ENCODE peak calls at places on chromosomes 13 and 19, in eight cellular contexts. A, M, R, S, J, O, E and B are unnamed samples.

GRCh38 chr13:96730676-96731075 is 263.6 kb downstream of the OXGR1 start:
- DNase-seq in A (no peak), M (no peak), R (no peak), S (no peak), J (no peak), O (no peak), E (no peak), B (no peak)

GRCh38 chr13:73898276-73898675 is 235.9 kb downstream of the KLF12 start:
- DNase-seq in A (no peak), M (no peak), R (no peak), S (no peak), J (no peak), O (no peak), E (no peak), B (no peak)

GRCh38 chr13:82647540-82647939 is 1234.7 kb downstream of the SLITRK1 start:
- DNase-seq in A (no peak), M (no peak), R (no peak), S (no peak), J (peak; percentile 53), O (no peak), E (no peak), B (no peak)

GRCh38 chr19:20315543-20315942 is 148.5 kb downstream of the ZNF486 start:
- DNase-seq in A (no peak), M (no peak), R (no peak), S (no peak), J (no peak), O (no peak), E (no peak), B (no peak)

GRCh38 chr19:45863840-45864628 is at the start of gene FOXA3:
- DNase-seq in A (no peak), M (peak; percentile 89), R (peak; percentile 74), S (peak; percentile 38), J (peak; percentile 90), O (no peak), E (peak; percentile 75), B (no peak)

GRCh38 chr13:106038752-106039151 is 496.7 kb downstream of the EFNB2 start:
- DNase-seq in A (no peak), M (no peak), R (no peak), S (peak; percentile 95), J (no peak), O (no peak), E (no peak), B (peak; percentile 53)

GRCh38 chr19:7549749-7550148 is 14.2 kb downstream of the PNPLA6 start:
- DNase-seq in A (no peak), M (no peak), R (no peak), S (no peak), J (no peak), O (no peak), E (no peak), B (no peak)

GRCh38 chr13:80574113-80574512 is 233.2 kb upstream of the SPRY2 start:
- DNase-seq in A (no peak), M (no peak), R (no peak), S (peak; percentile 20), J (no peak), O (no peak), E (no peak), B (peak; percentile 12)

GRCh38 chr19:48539503-48540096 is 12.4 kb upstream of the SULT2B1 start:
- DNase-seq in A (peak; percentile 55), M (peak; percentile 68), R (peak; percentile 74), S (peak; percentile 79), J (no peak), O (no peak), E (peak; percentile 15), B (peak; percentile 63)

GRCh38 chr13:25633108-25633507 is 261.3 kb downstream of the ATP8A2 start:
- DNase-seq in A (no peak), M (peak; percentile 10), R (no peak), S (no peak), J (no peak), O (no peak), E (no peak), B (no peak)

GRCh38 chr19:13588953-13589833 is 82.9 kb upstream of the CACNA1A start:
- DNase-seq in A (peak; percentile 67), M (peak; percentile 80), R (peak; percentile 82), S (peak; percentile 44), J (peak; percentile 95), O (peak; percentile 84), E (peak; percentile 63), B (peak; percentile 56)

GRCh38 chr13:31896427-31896826 is 135.1 kb upstream of the FRY start:
- DNase-seq in A (no peak), M (no peak), R (no peak), S (peak; percentile 92), J (no peak), O (no peak), E (no peak), B (peak; percentile 88)

GRCh38 chr13:27617801-27618411 is 2.4 kb downstream of the LNX2 start:
- DNase-seq in A (no peak), M (no peak), R (no peak), S (no peak), J (no peak), O (no peak), E (peak; percentile 70), B (no peak)

GRCh38 chr13:51359352-51359751 is 19.9 kb downstream of the SERPINE3 start:
- DNase-seq in A (no peak), M (no peak), R (no peak), S (no peak), J (no peak), O (no peak), E (no peak), B (no peak)

GRCh38 chr13:79079351-79079839 is 326.7 kb downstream of the RBM26 start:
- DNase-seq in A (no peak), M (no peak), R (no peak), S (no peak), J (peak; percentile 52), O (no peak), E (no peak), B (no peak)

GRCh38 chr13:103795892-103796478 is 729.8 kb upstream of the SLC10A2 start:
- DNase-seq in A (no peak), M (no peak), R (no peak), S (no peak), J (no peak), O (no peak), E (no peak), B (no peak)

GRCh38 chr13:19958119-19959111 is at the start of gene ZMYM2:
- DNase-seq in A (peak; percentile 98), M (peak; percentile 99), R (peak; percentile 98), S (peak; percentile 94), J (peak; percentile 99), O (peak; percentile 97), E (peak; percentile 98), B (peak; percentile 96)

GRCh38 chr13:19960673-19961015 is 2.1 kb downstream of the ZMYM2 start:
- DNase-seq in A (no peak), M (no peak), R (no peak), S (no peak), J (no peak), O (no peak), E (no peak), B (no peak)

GRCh38 chr13:19959831-19960672 is 1.5 kb downstream of the ZMYM2 start:
- DNase-seq in A (peak; percentile 89), M (peak; percentile 95), R (peak; percentile 83), S (peak; percentile 89), J (peak; percentile 93), O (peak; percentile 91), E (peak; percentile 94), B (peak; percentile 87)

GRCh38 chr13:19957320-19958118 is 1.0 kb upstream of the ZMYM2 start:
- DNase-seq in A (peak; percentile 90), M (peak; percentile 85), R (peak; percentile 87), S (peak; percentile 88), J (peak; percentile 89), O (peak; percentile 90), E (peak; percentile 79), B (peak; percentile 64)

DNA sequence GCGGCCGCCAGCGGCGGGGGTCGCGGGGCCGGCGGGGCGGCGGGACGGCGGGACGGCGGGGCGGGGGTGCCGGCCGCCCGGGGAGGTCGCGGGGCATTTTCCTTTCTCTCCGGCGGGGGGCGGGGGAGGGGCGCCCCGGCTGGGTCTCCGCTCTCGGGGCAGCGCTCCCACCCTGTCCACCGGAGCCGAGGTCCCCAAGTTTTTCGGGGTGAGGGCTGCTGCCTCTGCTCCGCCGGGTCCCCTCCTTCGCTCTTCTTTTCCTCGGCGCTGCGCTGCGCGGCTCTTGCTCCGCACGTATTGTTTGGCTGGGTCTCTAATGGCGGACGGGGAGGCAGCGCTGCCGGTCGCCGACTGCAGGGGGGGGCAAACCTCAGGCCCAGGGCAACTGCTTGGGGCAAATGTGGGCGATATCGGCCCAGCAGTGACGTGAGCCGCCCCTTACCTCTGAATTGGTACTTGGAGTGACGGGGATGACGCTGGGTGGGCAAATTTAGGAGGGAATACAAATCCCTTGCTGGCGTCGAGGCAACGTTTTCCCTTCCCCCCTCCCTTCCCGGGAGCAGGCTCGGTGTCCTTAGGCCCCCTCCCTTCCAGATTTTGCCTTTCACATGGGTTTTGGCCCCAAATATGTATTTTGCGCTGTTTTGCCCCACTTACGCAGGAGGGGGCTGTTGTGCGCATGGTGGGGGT is 759 bp downstream of the ZMYM2 start:
- DNase-seq in A (peak; percentile 38), M (peak; percentile 71), R (peak; percentile 69), S (peak; percentile 29), J (peak; percentile 85), O (peak; percentile 84), E (peak; percentile 56), B (peak; percentile 38)
- TF ChIP-seq CTCF in A (no peak), M (no peak), R (no peak), S (no peak), J (no peak), O (no peak), E (peak; percentile 8), B (peak; percentile 41)

DNA sequence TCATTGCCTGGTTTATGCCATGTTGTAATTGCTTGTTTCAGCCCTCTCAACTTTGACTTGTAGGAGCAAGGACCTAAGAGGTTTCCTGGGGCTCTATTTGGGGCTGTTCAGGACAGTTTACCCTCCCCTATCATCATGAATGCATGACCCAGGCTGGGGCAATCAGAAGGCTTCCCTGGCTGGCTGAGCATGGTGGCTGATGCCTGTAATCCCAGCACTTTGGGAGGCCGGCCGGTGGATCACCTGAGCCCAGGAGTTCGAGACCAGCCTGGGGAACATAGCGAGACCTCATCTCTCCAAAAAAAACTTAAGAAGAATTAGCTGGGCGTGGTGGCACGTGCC is 6.1 kb upstream of the LSM4 start:
- DNase-seq in A (no peak), M (no peak), R (no peak), S (no peak), J (no peak), O (no peak), E (no peak), B (no peak)
- H3K4me3 ChIP-seq in A (peak overlapping the region; percentile 36), M (no peak overlapping the region), R (no peak overlapping the region), S (peak overlapping the region; percentile 43), J (peak overlapping the region; percentile 86), O (peak overlapping the region; percentile 22), E (no peak overlapping the region), B (peak overlapping the region; percentile 64)

GRCh38 chr19:32138416-32138815 is 207.0 kb upstream of the ZNF507 start:
- DNase-seq in A (no peak), M (no peak), R (no peak), S (no peak), J (no peak), O (no peak), E (no peak), B (no peak)
- TF ChIP-seq CTCF in A (no peak), M (peak; percentile 9), R (no peak), S (no peak), J (peak; percentile 57), O (no peak), E (no peak), B (no peak)

DNA sequence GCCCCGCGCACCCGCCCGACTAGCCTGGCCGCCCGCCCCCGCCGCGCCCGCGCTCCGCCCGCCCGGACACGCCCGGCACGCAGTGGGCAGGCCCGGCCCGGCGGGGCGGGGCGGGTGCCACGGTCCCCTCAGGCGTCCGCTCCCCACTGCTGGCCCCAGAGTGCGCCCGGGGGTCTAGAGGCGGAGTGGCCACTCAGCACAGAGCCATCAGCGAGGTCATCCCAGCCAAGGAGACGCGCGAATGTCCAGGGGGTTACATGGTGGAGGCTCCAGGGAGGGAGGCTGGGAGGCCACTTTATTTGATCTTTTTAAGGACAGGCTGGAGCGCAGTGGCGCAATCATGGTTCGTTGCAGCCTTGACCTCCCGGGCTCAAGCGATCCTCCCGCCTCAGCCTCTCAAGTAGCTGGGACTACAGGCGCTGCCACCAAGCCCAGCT is 236 bp upstream of the TINCR start:
- DNase-seq in A (no peak), M (no peak), R (peak; percentile 48), S (no peak), J (no peak), O (no peak), E (no peak), B (no peak)
- H3K4me3 ChIP-seq in A (no peak overlapping the region), M (no peak overlapping the region), R (no peak overlapping the region), S (no peak overlapping the region), J (no peak overlapping the region), O (peak overlapping the region; percentile 60), E (no peak overlapping the region), B (no peak overlapping the region)